ENCODE peak calls at places on chromosome 6, in eight cellular contexts. M, V, I, S, B, C, D and O are unnamed samples.

GRCh38 chr6:20793174-20793573 is 258.9 kb downstream of the CDKAL1 start:
- DNase-seq in M (no peak), V (no peak), I (no peak), S (no peak), B (no peak), C (no peak), D (no peak), O (no peak)

GRCh38 chr6:148491638-148492210 is 149.1 kb downstream of the SASH1 start:
- DNase-seq in M (no peak), V (no peak), I (no peak), S (no peak), B (no peak), C (no peak), D (no peak), O (no peak)

GRCh38 chr6:123888779-123889513 is 85.3 kb downstream of the NKAIN2 start:
- DNase-seq in M (no peak), V (no peak), I (no peak), S (no peak), B (no peak), C (no peak), D (no peak), O (no peak)

GRCh38 chr6:90429713-90430112 is 133.1 kb upstream of the BACH2 start:
- DNase-seq in M (no peak), V (no peak), I (no peak), S (no peak), B (no peak), C (no peak), D (no peak), O (no peak)

GRCh38 chr6:46954819-46955520 is 33.2 kb upstream of the ADGRF5 start:
- DNase-seq in M (no peak), V (no peak), I (no peak), S (no peak), B (no peak), C (no peak), D (no peak), O (no peak)

GRCh38 chr6:150314230-150315188 is 54.3 kb upstream of the IYD start:
- DNase-seq in M (no peak), V (no peak), I (no peak), S (no peak), B (no peak), C (no peak), D (no peak), O (no peak)

GRCh38 chr6:20866038-20866437 is 331.8 kb downstream of the CDKAL1 start:
- DNase-seq in M (no peak), V (no peak), I (no peak), S (no peak), B (no peak), C (no peak), D (no peak), O (no peak)

GRCh38 chr6:137115653-137116052 is 57.8 kb downstream of the IL22RA2 start:
- DNase-seq in M (no peak), V (no peak), I (no peak), S (no peak), B (no peak), C (no peak), D (no peak), O (no peak)

GRCh38 chr6:119672725-119673124 is 323.2 kb upstream of the MAN1A1 start:
- DNase-seq in M (no peak), V (no peak), I (no peak), S (no peak), B (no peak), C (no peak), D (no peak), O (no peak)

GRCh38 chr6:107488875-107489635 is 862 bp upstream of the SOBP start:
- DNase-seq in M (peak; percentile 42), V (peak; percentile 11), I (no peak), S (no peak), B (no peak), C (peak; percentile 33), D (peak; percentile 56), O (peak; percentile 30)

GRCh38 chr6:34514593-34515472 is 41.3 kb downstream of the SPDEF start:
- DNase-seq in M (no peak), V (peak; percentile 10), I (no peak), S (no peak), B (no peak), C (no peak), D (no peak), O (peak; percentile 26)

GRCh38 chr6:36340671-36341454 is 4.2 kb upstream of the BNIP5 start:
- DNase-seq in M (peak; percentile 37), V (peak; percentile 77), I (peak; percentile 85), S (peak; percentile 49), B (peak; percentile 86), C (peak; percentile 80), D (peak; percentile 73), O (peak; percentile 81)

GRCh38 chr6:147510949-147511590 is 2.6 kb downstream of the SAMD5 start:
- DNase-seq in M (no peak), V (no peak), I (no peak), S (no peak), B (peak; percentile 14), C (no peak), D (no peak), O (no peak)

GRCh38 chr6:33840064-33840926 is 36.5 kb upstream of the MLN start:
- DNase-seq in M (peak; percentile 21), V (peak; percentile 61), I (no peak), S (no peak), B (peak; percentile 11), C (peak; percentile 76), D (peak; percentile 76), O (peak; percentile 37)

GRCh38 chr6:44253307-44254101 is 3.8 kb downstream of the SLC35B2 start:
- DNase-seq in M (no peak), V (peak; percentile 74), I (peak; percentile 66), S (peak; percentile 44), B (peak; percentile 68), C (peak; percentile 76), D (peak; percentile 48), O (peak; percentile 78)

GRCh38 chr6:22892452-22892851 is 323.1 kb downstream of the HDGFL1 start:
- DNase-seq in M (no peak), V (no peak), I (no peak), S (no peak), B (no peak), C (no peak), D (no peak), O (no peak)

GRCh38 chr6:11426571-11426970 is 111.0 kb upstream of the TMEM170B start:
- DNase-seq in M (no peak), V (no peak), I (no peak), S (no peak), B (no peak), C (no peak), D (no peak), O (no peak)

GRCh38 chr6:13729891-13730290 is 18.3 kb upstream of the RANBP9 start:
- DNase-seq in M (no peak), V (no peak), I (no peak), S (no peak), B (no peak), C (no peak), D (no peak), O (no peak)

GRCh38 chr6:142373268-142374089 is 71.7 kb downstream of the ADGRG6 start:
- DNase-seq in M (no peak), V (no peak), I (no peak), S (no peak), B (no peak), C (no peak), D (no peak), O (no peak)

GRCh38 chr6:10441655-10442009 is 26.8 kb upstream of the TFAP2A start:
- DNase-seq in M (no peak), V (no peak), I (no peak), S (no peak), B (no peak), C (no peak), D (no peak), O (no peak)

GRCh38 chr6:90485615-90486277 is 101.1 kb downstream of the MAP3K7 start:
- DNase-seq in M (no peak), V (no peak), I (no peak), S (no peak), B (no peak), C (no peak), D (no peak), O (no peak)

GRCh38 chr6:100126682-100127484 is 132.9 kb upstream of the MCHR2 start:
- DNase-seq in M (no peak), V (no peak), I (no peak), S (no peak), B (no peak), C (no peak), D (no peak), O (no peak)

GRCh38 chr6:23224540-23224939 is 655.2 kb downstream of the HDGFL1 start:
- DNase-seq in M (no peak), V (no peak), I (no peak), S (no peak), B (no peak), C (no peak), D (no peak), O (no peak)

GRCh38 chr6:15987569-15987968 is 141.3 kb upstream of the MYLIP start:
- DNase-seq in M (no peak), V (no peak), I (no peak), S (no peak), B (no peak), C (no peak), D (no peak), O (no peak)

GRCh38 chr6:76706566-76706965 is 634.1 kb upstream of the IMPG1 start:
- DNase-seq in M (no peak), V (no peak), I (no peak), S (no peak), B (no peak), C (no peak), D (no peak), O (no peak)

GRCh38 chr6:80543598-80544181 is 437.2 kb downstream of the BCKDHB start:
- DNase-seq in M (no peak), V (no peak), I (no peak), S (no peak), B (no peak), C (no peak), D (no peak), O (no peak)

GRCh38 chr6:9485992-9486391 is 928.9 kb downstream of the TFAP2A start:
- DNase-seq in M (no peak), V (no peak), I (no peak), S (no peak), B (no peak), C (no peak), D (no peak), O (no peak)

GRCh38 chr6:31125162-31125561 is 4.9 kb upstream of the CDSN start:
- DNase-seq in M (no peak), V (no peak), I (peak; percentile 63), S (no peak), B (no peak), C (no peak), D (peak; percentile 58), O (no peak)

GRCh38 chr6:5471044-5471443 is 209.7 kb downstream of the FARS2 start:
- DNase-seq in M (peak; percentile 23), V (peak; percentile 56), I (peak; percentile 64), S (peak; percentile 24), B (peak; percentile 44), C (peak; percentile 70), D (peak; percentile 43), O (peak; percentile 64)

GRCh38 chr6:20907486-20908071 is 373.3 kb downstream of the CDKAL1 start:
- DNase-seq in M (no peak), V (no peak), I (no peak), S (no peak), B (no peak), C (no peak), D (no peak), O (no peak)

GRCh38 chr6:157928428-157928827 is 53.2 kb upstream of the SYNJ2 start:
- DNase-seq in M (no peak), V (no peak), I (no peak), S (no peak), B (no peak), C (no peak), D (no peak), O (no peak)

GRCh38 chr6:53956068-53956711 is 155.1 kb upstream of the MLIP start:
- DNase-seq in M (peak; percentile 38), V (no peak), I (peak; percentile 77), S (no peak), B (peak; percentile 84), C (peak; percentile 46), D (peak; percentile 74), O (peak; percentile 32)

GRCh38 chr6:155419161-155419560 is 36.5 kb downstream of the NOX3 start:
- DNase-seq in M (no peak), V (no peak), I (no peak), S (no peak), B (no peak), C (peak; percentile 21), D (no peak), O (no peak)

GRCh38 chr6:61809004-61809595 is 476.9 kb downstream of the KHDRBS2 start:
- DNase-seq in M (peak; percentile 1), V (no peak), I (no peak), S (no peak), B (no peak), C (no peak), D (peak; percentile 28), O (no peak)